ENCODE peak calls at places on chromosomes 11 and 22, in six cellular contexts. One of them, this sample, is unnamed.

GRCh38 chr11:112797653-112798293 is 163.4 kb upstream of the NCAM1 start:
- DNase-seq in heart left ventricle: no peak
- DNase-seq in heart right ventricle: no peak
- DNase-seq in gastrocnemius medialis: peak; percentile 46
- DNase-seq in endothelial cell of umbilical vein: no peak
- DNase-seq in lower lobe of right lung: no peak
- DNase-seq in this sample: no peak

GRCh38 chr11:57562596-57562995 is 4.9 kb downstream of the UBE2L6 start:
- DNase-seq in endothelial cell of umbilical vein: no peak
- DNase-seq in lower lobe of right lung: no peak
- DNase-seq in heart right ventricle: no peak
- DNase-seq in gastrocnemius medialis: no peak
- DNase-seq in heart left ventricle: no peak
- DNase-seq in this sample: no peak

GRCh38 chr11:134861490-134862107 is 449.6 kb upstream of the B3GAT1 start:
- DNase-seq in gastrocnemius medialis: no peak
- DNase-seq in heart right ventricle: no peak
- DNase-seq in lower lobe of right lung: no peak
- DNase-seq in endothelial cell of umbilical vein: no peak
- DNase-seq in heart left ventricle: no peak
- DNase-seq in this sample: no peak

GRCh38 chr11:134662629-134663360 is 250.8 kb upstream of the B3GAT1 start:
- DNase-seq in heart left ventricle: no peak
- DNase-seq in lower lobe of right lung: no peak
- DNase-seq in gastrocnemius medialis: no peak
- DNase-seq in heart right ventricle: no peak
- DNase-seq in endothelial cell of umbilical vein: no peak
- DNase-seq in this sample: no peak

GRCh38 chr11:30855383-30856006 is 269.3 kb upstream of the MPPED2 start:
- DNase-seq in heart left ventricle: no peak
- DNase-seq in heart right ventricle: no peak
- DNase-seq in lower lobe of right lung: no peak
- DNase-seq in endothelial cell of umbilical vein: peak; percentile 9
- DNase-seq in gastrocnemius medialis: no peak
- DNase-seq in this sample: no peak

GRCh38 chr11:32571039-32571438 is 12.6 kb upstream of the EIF3M start:
- DNase-seq in gastrocnemius medialis: no peak
- DNase-seq in lower lobe of right lung: no peak
- DNase-seq in heart left ventricle: no peak
- DNase-seq in heart right ventricle: no peak
- DNase-seq in endothelial cell of umbilical vein: no peak
- DNase-seq in this sample: no peak

GRCh38 chr11:86990079-86990478 is 34.9 kb upstream of the FZD4 start:
- DNase-seq in lower lobe of right lung: no peak
- DNase-seq in heart right ventricle: no peak
- DNase-seq in heart left ventricle: no peak
- DNase-seq in endothelial cell of umbilical vein: no peak
- DNase-seq in gastrocnemius medialis: no peak
- DNase-seq in this sample: no peak

GRCh38 chr11:131408011-131408640 is 37.7 kb downstream of the NTM start:
- DNase-seq in gastrocnemius medialis: no peak
- DNase-seq in heart right ventricle: no peak
- DNase-seq in lower lobe of right lung: no peak
- DNase-seq in endothelial cell of umbilical vein: no peak
- DNase-seq in heart left ventricle: peak; percentile 35
- DNase-seq in this sample: no peak

GRCh38 chr11:48025293-48025982 is 45.1 kb downstream of the PTPRJ start:
- DNase-seq in lower lobe of right lung: no peak
- DNase-seq in heart left ventricle: no peak
- DNase-seq in endothelial cell of umbilical vein: no peak
- DNase-seq in gastrocnemius medialis: no peak
- DNase-seq in heart right ventricle: no peak
- DNase-seq in this sample: no peak

GRCh38 chr11:33017478-33017877 is 1.8 kb downstream of the DEPDC7 start:
- DNase-seq in heart right ventricle: no peak
- DNase-seq in endothelial cell of umbilical vein: no peak
- DNase-seq in heart left ventricle: no peak
- DNase-seq in gastrocnemius medialis: no peak
- DNase-seq in lower lobe of right lung: no peak
- DNase-seq in this sample: no peak

GRCh38 chr22:43127166-43127908 is 15.9 kb downstream of the MCAT start:
- DNase-seq in endothelial cell of umbilical vein: no peak
- DNase-seq in heart right ventricle: no peak
- DNase-seq in gastrocnemius medialis: no peak
- DNase-seq in heart left ventricle: no peak
- DNase-seq in lower lobe of right lung: no peak
- DNase-seq in this sample: no peak

GRCh38 chr22:25402501-25403283 is 161.8 kb upstream of the GRK3 start:
- DNase-seq in lower lobe of right lung: no peak
- DNase-seq in gastrocnemius medialis: no peak
- DNase-seq in heart right ventricle: no peak
- DNase-seq in endothelial cell of umbilical vein: no peak
- DNase-seq in heart left ventricle: peak; percentile 51
- DNase-seq in this sample: no peak

GRCh38 chr11:132373405-132374141 is 1003.2 kb downstream of the NTM start:
- DNase-seq in heart left ventricle: no peak
- DNase-seq in lower lobe of right lung: no peak
- DNase-seq in gastrocnemius medialis: no peak
- DNase-seq in endothelial cell of umbilical vein: no peak
- DNase-seq in heart right ventricle: no peak
- DNase-seq in this sample: no peak

GRCh38 chr11:62610814-62611704 is 1.5 kb downstream of the EML3 start:
- DNase-seq in gastrocnemius medialis: no peak
- DNase-seq in heart right ventricle: no peak
- DNase-seq in endothelial cell of umbilical vein: no peak
- DNase-seq in heart left ventricle: no peak
- DNase-seq in lower lobe of right lung: no peak
- DNase-seq in this sample: no peak

GRCh38 chr11:114061053-114062049 is 1.8 kb downstream of the ZBTB16 start:
- DNase-seq in gastrocnemius medialis: peak; percentile 97
- DNase-seq in heart right ventricle: peak; percentile 33
- DNase-seq in lower lobe of right lung: peak; percentile 55
- DNase-seq in endothelial cell of umbilical vein: peak; percentile 48
- DNase-seq in heart left ventricle: peak; percentile 69
- DNase-seq in this sample: no peak

GRCh38 chr22:39309881-39310714 is 9.3 kb downstream of the RPL3 start:
- DNase-seq in lower lobe of right lung: no peak
- DNase-seq in heart right ventricle: no peak
- DNase-seq in endothelial cell of umbilical vein: no peak
- DNase-seq in heart left ventricle: peak; percentile 27
- DNase-seq in gastrocnemius medialis: no peak
- DNase-seq in this sample: no peak

GRCh38 chr22:41976070-41976901 is 7.0 kb downstream of the SEPTIN3 start:
- DNase-seq in heart right ventricle: peak; percentile 34
- DNase-seq in lower lobe of right lung: no peak
- DNase-seq in gastrocnemius medialis: no peak
- DNase-seq in heart left ventricle: no peak
- DNase-seq in endothelial cell of umbilical vein: no peak
- DNase-seq in this sample: peak; percentile 29

GRCh38 chr22:50200333-50201190 is at the start of gene SELENOO:
- DNase-seq in gastrocnemius medialis: peak; percentile 90
- DNase-seq in endothelial cell of umbilical vein: peak; percentile 80
- DNase-seq in heart right ventricle: peak; percentile 95
- DNase-seq in lower lobe of right lung: peak; percentile 93
- DNase-seq in heart left ventricle: peak; percentile 95
- DNase-seq in this sample: peak; percentile 76

GRCh38 chr22:50202130-50202671 is 1.4 kb downstream of the SELENOO start:
- DNase-seq in heart left ventricle: no peak
- DNase-seq in lower lobe of right lung: no peak
- DNase-seq in endothelial cell of umbilical vein: no peak
- DNase-seq in heart right ventricle: no peak
- DNase-seq in gastrocnemius medialis: no peak
- DNase-seq in this sample: no peak

GRCh38 chr22:50199836-50200332 is 927 bp upstream of the SELENOO start:
- DNase-seq in heart left ventricle: no peak
- DNase-seq in heart right ventricle: no peak
- DNase-seq in lower lobe of right lung: no peak
- DNase-seq in gastrocnemius medialis: no peak
- DNase-seq in endothelial cell of umbilical vein: no peak
- DNase-seq in this sample: no peak

GRCh38 chr22:50203288-50203687 is 2.5 kb downstream of the SELENOO start:
- DNase-seq in gastrocnemius medialis: no peak
- DNase-seq in endothelial cell of umbilical vein: no peak
- DNase-seq in heart left ventricle: no peak
- DNase-seq in heart right ventricle: no peak
- DNase-seq in lower lobe of right lung: no peak
- DNase-seq in this sample: no peak

DNA sequence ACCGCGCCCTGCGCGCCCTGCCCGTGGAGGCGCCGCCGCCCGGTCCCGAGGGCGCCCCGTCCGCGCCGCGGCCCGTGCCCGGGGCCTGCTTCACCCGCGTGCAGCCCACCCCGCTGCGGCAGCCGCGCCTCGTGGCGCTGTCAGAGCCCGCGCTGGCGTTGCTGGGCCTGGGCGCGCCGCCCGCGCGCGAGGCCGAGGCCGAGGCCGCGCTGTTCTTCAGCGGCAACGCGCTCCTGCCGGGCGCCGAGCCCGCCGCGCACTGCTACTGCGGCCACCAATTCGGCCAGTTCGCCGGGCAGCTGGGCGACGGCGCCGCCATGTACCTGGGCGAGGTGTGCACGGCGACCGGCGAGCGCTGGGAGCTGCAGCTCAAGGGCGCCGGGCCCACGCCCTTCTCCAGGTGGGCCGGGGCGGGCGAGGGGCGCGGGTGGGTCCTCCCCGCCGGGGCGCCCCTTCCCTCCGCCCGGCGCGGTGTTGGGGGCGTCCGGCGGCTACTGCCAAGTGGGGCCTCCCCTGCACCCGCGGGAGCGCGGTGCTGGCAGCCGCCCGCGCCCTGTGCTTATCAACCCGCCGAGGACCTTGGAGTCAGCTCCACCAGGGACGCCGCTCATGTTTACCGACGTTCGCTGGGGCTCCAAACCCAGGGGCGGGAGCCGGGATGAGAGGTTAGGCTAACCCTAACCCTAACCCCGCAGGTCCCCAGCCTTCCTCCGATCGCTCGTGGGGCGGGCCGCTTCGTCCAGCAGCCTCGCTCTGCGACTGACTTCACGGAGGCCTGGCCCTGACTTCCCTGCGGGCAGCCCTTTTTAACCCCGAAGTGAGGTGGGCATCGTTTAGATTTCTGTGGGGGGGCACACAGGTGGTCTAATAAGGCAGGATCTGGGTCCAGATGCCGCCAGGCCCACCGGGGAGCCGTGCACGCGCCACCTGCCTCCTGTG is 649 bp downstream of the SELENOO start:
- DNase-seq in lower lobe of right lung: no peak
- DNase-seq in heart left ventricle: no peak
- DNase-seq in endothelial cell of umbilical vein: no peak
- DNase-seq in gastrocnemius medialis: no peak
- DNase-seq in heart right ventricle: no peak
- DNase-seq in this sample: no peak
- TF ChIP-seq CTCF in lower lobe of right lung: no peak
- TF ChIP-seq CTCF in heart left ventricle: no peak
- TF ChIP-seq CTCF in endothelial cell of umbilical vein: no peak
- TF ChIP-seq CTCF in gastrocnemius medialis: no peak
- TF ChIP-seq CTCF in heart right ventricle: no peak
- TF ChIP-seq CTCF in this sample: no peak

GRCh38 chr11:123755813-123756212 is 1.5 kb upstream of the OR6X1 start:
- DNase-seq in heart left ventricle: no peak
- DNase-seq in gastrocnemius medialis: no peak
- DNase-seq in endothelial cell of umbilical vein: no peak
- DNase-seq in lower lobe of right lung: no peak
- DNase-seq in heart right ventricle: no peak
- DNase-seq in this sample: no peak
- H3K27ac ChIP-seq in heart left ventricle: no peak overlapping the region
- H3K27ac ChIP-seq in gastrocnemius medialis: no peak overlapping the region
- H3K27ac ChIP-seq in endothelial cell of umbilical vein: no peak overlapping the region
- H3K27ac ChIP-seq in lower lobe of right lung: no peak overlapping the region
- H3K27ac ChIP-seq in heart right ventricle: no peak overlapping the region
- H3K27ac ChIP-seq in this sample: no peak overlapping the region

GRCh38 chr11:11075515-11076171 is 217.8 kb upstream of the ZBED5 start:
- DNase-seq in heart right ventricle: no peak
- DNase-seq in heart left ventricle: no peak
- DNase-seq in lower lobe of right lung: no peak
- DNase-seq in gastrocnemius medialis: no peak
- DNase-seq in endothelial cell of umbilical vein: no peak
- DNase-seq in this sample: no peak

GRCh38 chr11:11076879-11077278 is 219.0 kb upstream of the ZBED5 start:
- DNase-seq in heart right ventricle: no peak
- DNase-seq in gastrocnemius medialis: no peak
- DNase-seq in heart left ventricle: no peak
- DNase-seq in lower lobe of right lung: no peak
- DNase-seq in endothelial cell of umbilical vein: no peak
- DNase-seq in this sample: no peak

GRCh38 chr11:11076276-11076675 is 218.4 kb upstream of the ZBED5 start:
- DNase-seq in heart left ventricle: no peak
- DNase-seq in endothelial cell of umbilical vein: no peak
- DNase-seq in lower lobe of right lung: no peak
- DNase-seq in heart right ventricle: no peak
- DNase-seq in gastrocnemius medialis: no peak
- DNase-seq in this sample: no peak

GRCh38 chr11:11077898-11078297 is 220.0 kb upstream of the ZBED5 start:
- DNase-seq in heart left ventricle: no peak
- DNase-seq in lower lobe of right lung: no peak
- DNase-seq in heart right ventricle: no peak
- DNase-seq in gastrocnemius medialis: no peak
- DNase-seq in endothelial cell of umbilical vein: no peak
- DNase-seq in this sample: no peak

GRCh38 chr11:11078344-11078743 is 220.5 kb upstream of the ZBED5 start:
- DNase-seq in heart right ventricle: no peak
- DNase-seq in gastrocnemius medialis: no peak
- DNase-seq in endothelial cell of umbilical vein: no peak
- DNase-seq in heart left ventricle: no peak
- DNase-seq in lower lobe of right lung: no peak
- DNase-seq in this sample: no peak
- TF ChIP-seq CTCF in heart right ventricle: no peak
- TF ChIP-seq CTCF in gastrocnemius medialis: peak; percentile 14
- TF ChIP-seq CTCF in endothelial cell of umbilical vein: no peak
- TF ChIP-seq CTCF in heart left ventricle: no peak
- TF ChIP-seq CTCF in lower lobe of right lung: no peak
- TF ChIP-seq CTCF in this sample: no peak

DNA sequence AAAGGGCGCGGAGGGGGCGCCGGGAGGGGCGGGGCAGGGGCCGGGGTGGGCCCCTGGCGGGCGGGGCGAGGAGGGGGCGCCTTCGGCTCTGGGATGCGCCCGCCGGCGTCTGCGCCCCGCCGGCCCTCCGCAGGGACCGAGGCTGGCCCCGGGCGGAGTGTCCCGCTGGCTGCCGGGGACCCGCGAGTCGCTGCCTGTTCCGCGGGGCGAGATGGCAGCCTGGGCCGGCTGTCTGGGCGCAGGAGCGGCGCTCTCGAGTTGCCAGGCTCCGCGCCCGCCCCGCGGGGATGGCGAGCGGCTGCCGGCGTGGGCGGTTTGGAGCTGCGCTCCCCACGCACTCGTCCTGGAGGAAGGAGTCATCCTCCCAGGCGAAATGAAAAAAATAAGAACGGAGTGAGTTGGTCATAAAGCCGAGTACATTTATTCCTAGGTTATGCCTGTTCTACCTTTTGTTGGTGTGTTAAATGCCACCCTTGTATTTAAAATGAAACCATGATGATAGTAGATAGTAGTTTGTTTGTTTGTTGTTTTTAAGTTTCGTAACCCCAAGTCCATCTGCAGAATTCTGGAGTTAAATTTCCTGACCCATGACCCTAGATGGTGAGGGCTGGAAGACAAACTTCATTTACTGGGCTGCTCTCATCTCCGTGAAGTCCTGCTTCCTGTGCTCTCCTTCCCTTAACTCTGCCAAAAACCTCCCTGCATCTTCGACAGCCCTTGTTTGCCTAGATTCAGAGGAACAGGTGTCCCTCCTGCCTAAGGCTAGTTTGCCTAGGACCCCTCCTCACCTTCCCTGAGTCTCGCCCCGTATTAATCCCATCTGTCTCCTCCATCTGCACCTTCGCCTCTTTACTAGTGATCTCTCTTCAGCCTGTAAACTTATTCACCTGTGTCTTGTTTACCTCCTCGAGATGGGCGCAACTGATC is 32.8 kb downstream of the EIF3F start:
- DNase-seq in endothelial cell of umbilical vein: peak; percentile 8
- DNase-seq in lower lobe of right lung: no peak
- DNase-seq in heart right ventricle: peak; percentile 40
- DNase-seq in gastrocnemius medialis: no peak
- DNase-seq in heart left ventricle: peak; percentile 47
- DNase-seq in this sample: no peak
- H3K27ac ChIP-seq in endothelial cell of umbilical vein: no peak overlapping the region
- H3K27ac ChIP-seq in lower lobe of right lung: no peak overlapping the region
- H3K27ac ChIP-seq in heart right ventricle: peak overlapping the region; percentile 87
- H3K27ac ChIP-seq in gastrocnemius medialis: peak overlapping the region; percentile 62
- H3K27ac ChIP-seq in heart left ventricle: peak overlapping the region; percentile 83
- H3K27ac ChIP-seq in this sample: no peak overlapping the region

This sample was measured in CD4-positive, alpha-beta T cell.